ENCODE peak calls at places on chromosomes 4 and X, in nine cellular contexts. T is hepatocyte, Q is A673, Y is uterus, K is AG09309, B is tibial artery, D is MM.1S, P is OCI-LY7, H is heart right ventricle. E is an unnamed sample.

GRCh38 chrX:141176586-141177451 is at the start of gene LDOC1:
- DNase-seq in Q (no peak), P (no peak), Y (peak), K (peak), D (peak), B (peak), H (peak), T (peak), E (peak)

GRCh38 chrX:91435465-91435864 is 826 bp downstream of the PABPC5 start:
- DNase-seq in D (no peak), Q (no peak), K (no peak), P (no peak), B (no peak), T (peak), H (no peak), Y (no peak), E (no peak)

GRCh38 chr4:120130786-120131185 is 64.1 kb upstream of the MAD2L1 start:
- DNase-seq in T (no peak), D (no peak), K (no peak), B (no peak), Q (no peak), P (peak), Y (no peak), H (no peak), E (no peak)

GRCh38 chrX:28638775-28639174 is 51.5 kb downstream of the IL1RAPL1 start:
- DNase-seq in K (no peak), Q (no peak), T (no peak), B (no peak), H (no peak), P (no peak), D (no peak), Y (no peak), E (no peak)

GRCh38 chr4:23114538-23114937 is 421.8 kb downstream of the GBA3 start:
- DNase-seq in T (no peak), P (no peak), B (no peak), D (peak), Q (no peak), Y (no peak), H (no peak), K (no peak), E (no peak)

GRCh38 chr4:125750827-125751466 is 436.2 kb downstream of the FAT4 start:
- DNase-seq in T (peak), Q (peak), Y (peak), D (no peak), K (peak), B (no peak), H (peak), P (no peak), E (no peak)

GRCh38 chrX:48713847-48714246 is 17.3 kb downstream of the SUV39H1 start:
- DNase-seq in B (no peak), K (no peak), P (no peak), Q (no peak), Y (no peak), T (no peak), H (no peak), D (no peak), E (no peak)

GRCh38 chrX:154399527-154400368 is 1.6 kb downstream of the RPL10 start:
- DNase-seq in D (no peak), H (no peak), Y (no peak), T (no peak), Q (no peak), K (no peak), B (no peak), P (peak), E (no peak)

GRCh38 chr4:149980941-149981340 is 97.3 kb upstream of the DCLK2 start:
- DNase-seq in H (peak), D (peak), Y (peak), K (no peak), T (peak), B (peak), Q (peak), P (peak), E (no peak)

GRCh38 chrX:155028749-155029360 is 2.2 kb downstream of the FUNDC2 start:
- DNase-seq in P (no peak), K (no peak), B (no peak), H (no peak), Q (no peak), T (peak), D (no peak), Y (no peak), E (no peak)

GRCh38 chr4:2712261-2712842 is 43.8 kb downstream of the TNIP2 start:
- DNase-seq in Q (peak), H (no peak), D (no peak), T (no peak), K (no peak), P (peak), B (peak), Y (no peak), E (no peak)

GRCh38 chr4:88655226-88655625 is 42.4 kb downstream of the NAP1L5 start:
- DNase-seq in H (no peak), Q (no peak), B (no peak), P (no peak), T (no peak), Y (no peak), D (no peak), K (no peak), E (no peak)

GRCh38 chr4:5366421-5366820 is 315.1 kb downstream of the STK32B start:
- DNase-seq in Y (no peak), D (no peak), T (no peak), Q (peak), P (no peak), H (no peak), B (no peak), K (peak), E (no peak)

GRCh38 chrX:920234-920799 is 289.7 kb downstream of the SHOX start:
- DNase-seq in H (no peak), T (peak), Q (no peak), Y (no peak), B (peak), D (no peak), K (no peak), P (no peak), E (no peak)

GRCh38 chr4:7411896-7412585 is 22.7 kb downstream of the PSAPL1 start:
- DNase-seq in K (no peak), P (no peak), Q (no peak), D (no peak), T (no peak), B (peak), H (no peak), Y (no peak), E (peak)

GRCh38 chrX:153885968-153886903 is at the start of gene L1CAM:
- DNase-seq in K (no peak), Y (no peak), Q (no peak), B (no peak), H (no peak), T (no peak), D (no peak), P (no peak), E (no peak)

GRCh38 chr4:138090145-138090917 is 151.8 kb downstream of the SLC7A11 start:
- DNase-seq in Y (peak), T (peak), P (peak), B (no peak), D (peak), Q (peak), K (peak), H (peak), E (no peak)

GRCh38 chr4:109294006-109294405 is 8.5 kb downstream of the COL25A1 start:
- DNase-seq in K (no peak), B (no peak), Y (no peak), H (no peak), Q (peak), T (peak), P (peak), D (peak), E (no peak)

GRCh38 chr4:97656034-97656720 is 487.1 kb downstream of the STPG2 start:
- DNase-seq in D (no peak), H (no peak), Y (no peak), K (no peak), Q (no peak), B (no peak), P (no peak), T (peak), E (no peak)

GRCh38 chr4:184384810-184385557 is 89.4 kb downstream of the IRF2 start:
- DNase-seq in D (peak), H (no peak), P (peak), K (no peak), Y (no peak), T (no peak), B (no peak), Q (no peak), E (no peak)

GRCh38 chr4:173182403-173182802 is 13.8 kb downstream of the GALNT7 start:
- DNase-seq in H (no peak), P (no peak), K (peak), T (no peak), D (no peak), Q (no peak), Y (no peak), B (no peak), E (no peak)

GRCh38 chr4:23348789-23349498 is 540.9 kb downstream of the PPARGC1A start:
- DNase-seq in P (peak), D (peak), H (no peak), Q (no peak), Y (no peak), K (no peak), T (no peak), B (no peak), E (no peak)

GRCh38 chr4:28391877-28392276 is 1531.2 kb downstream of the STIM2 start:
- DNase-seq in Y (no peak), K (peak), B (no peak), T (no peak), H (no peak), Q (no peak), P (no peak), D (no peak), E (no peak)

GRCh38 chrX:87525771-87526229 is 8.2 kb downstream of the KLHL4 start:
- DNase-seq in T (peak), H (no peak), Y (no peak), D (no peak), Q (no peak), B (no peak), K (no peak), P (no peak), E (no peak)

GRCh38 chr4:1720163-1720983 is 750 bp downstream of the TMEM129 start:
- DNase-seq in Y (no peak), Q (no peak), H (no peak), K (no peak), D (peak), T (peak), B (no peak), P (peak), E (peak)

GRCh38 chr4:104896623-104897296 is 249.9 kb upstream of the TET2 start:
- DNase-seq in Y (peak), H (no peak), T (no peak), D (no peak), K (no peak), Q (no peak), B (no peak), P (no peak), E (no peak)

GRCh38 chr4:175542787-175543186 is 269.3 kb downstream of the GPM6A start:
- DNase-seq in P (no peak), T (no peak), B (no peak), H (no peak), D (no peak), Q (peak), K (no peak), Y (no peak), E (no peak)

GRCh38 chr4:144831971-144832370 is 186.0 kb downstream of the HHIP start:
- DNase-seq in P (no peak), Q (peak), T (no peak), D (peak), K (no peak), B (no peak), Y (no peak), H (no peak), E (no peak)

GRCh38 chr4:6361076-6361784 is 91.6 kb downstream of the WFS1 start:
- DNase-seq in Y (no peak), K (no peak), D (no peak), T (no peak), H (no peak), P (no peak), B (no peak), Q (no peak), E (no peak)

GRCh38 chrX:49270249-49270921 is 792 bp downstream of the PPP1R3F start:
- DNase-seq in D (no peak), P (no peak), Y (no peak), Q (no peak), K (no peak), H (no peak), B (no peak), T (no peak), E (peak)

GRCh38 chrX:107934262-107934661 is 47.9 kb downstream of the TEX13B start:
- DNase-seq in Q (no peak), H (no peak), D (no peak), Y (no peak), T (no peak), P (no peak), K (no peak), B (no peak), E (no peak)

GRCh38 chrX:107936434-107936730 is 45.8 kb downstream of the TEX13B start:
- DNase-seq in D (no peak), H (no peak), K (no peak), Q (no peak), P (no peak), Y (no peak), T (no peak), B (no peak), E (no peak)

GRCh38 chrX:107935200-107935599 is 47.0 kb downstream of the TEX13B start:
- DNase-seq in Y (no peak), Q (peak), K (no peak), B (no peak), H (no peak), T (no peak), D (no peak), P (no peak), E (no peak)

GRCh38 chrX:107940095-107940494 is 42.1 kb downstream of the TEX13B start:
- DNase-seq in B (no peak), K (no peak), P (no peak), Y (no peak), Q (no peak), T (peak), H (no peak), D (no peak), E (no peak)

GRCh38 chrX:107935664-107936433 is 46.3 kb downstream of the TEX13B start:
- DNase-seq in T (peak), Q (peak), Y (no peak), D (no peak), H (peak), K (no peak), P (no peak), B (no peak), E (no peak)
- H3K4me3 ChIP-seq in T (no peak), Q (no peak), Y (no peak), D (no peak), H (no peak), K (no peak), P (no peak), B (peak), E (no peak)

GRCh38 chr4:186570193-186570996 is 15.0 kb upstream of the MTNR1A start:
- DNase-seq in D (no peak), Y (no peak), Q (no peak), T (peak), H (no peak), B (no peak), P (no peak), K (peak), E (no peak)
- H3K4me3 ChIP-seq in D (no peak), Y (no peak), Q (no peak), T (no peak), H (peak), B (peak), P (no peak), K (peak), E (no peak)

GRCh38 chr4:112651641-112652040 is 14.7 kb downstream of the LARP7 start:
- DNase-seq in Q (no peak), D (no peak), T (no peak), B (no peak), Y (no peak), H (no peak), P (no peak), K (no peak), E (no peak)

GRCh38 chr4:112652216-112652615 is 15.3 kb downstream of the LARP7 start:
- DNase-seq in Y (no peak), K (no peak), B (no peak), T (no peak), P (no peak), Q (no peak), H (no peak), D (no peak), E (no peak)

GRCh38 chr4:112650332-112650731 is 13.4 kb downstream of the LARP7 start:
- DNase-seq in T (no peak), P (no peak), H (no peak), D (no peak), Y (no peak), B (no peak), Q (no peak), K (no peak), E (no peak)

GRCh38 chr4:112655270-112655669 is 18.3 kb downstream of the LARP7 start:
- DNase-seq in Y (no peak), K (no peak), B (no peak), D (no peak), P (no peak), H (no peak), Q (no peak), T (no peak), E (no peak)
- H3K4me3 ChIP-seq in Y (no peak), K (no peak), B (no peak), D (no peak), P (no peak), H (no peak), Q (no peak), T (no peak), E (no peak)

GRCh38 chr4:75771607-75772006 is 47.2 kb downstream of the USO1 start:
- DNase-seq in Y (no peak), T (no peak), K (no peak), H (no peak), B (no peak), D (no peak), P (no peak), Q (no peak), E (no peak)
- H3K4me3 ChIP-seq in Y (no peak), T (no peak), K (no peak), H (no peak), B (no peak), D (no peak), P (no peak), Q (no peak), E (no peak)

DNA sequence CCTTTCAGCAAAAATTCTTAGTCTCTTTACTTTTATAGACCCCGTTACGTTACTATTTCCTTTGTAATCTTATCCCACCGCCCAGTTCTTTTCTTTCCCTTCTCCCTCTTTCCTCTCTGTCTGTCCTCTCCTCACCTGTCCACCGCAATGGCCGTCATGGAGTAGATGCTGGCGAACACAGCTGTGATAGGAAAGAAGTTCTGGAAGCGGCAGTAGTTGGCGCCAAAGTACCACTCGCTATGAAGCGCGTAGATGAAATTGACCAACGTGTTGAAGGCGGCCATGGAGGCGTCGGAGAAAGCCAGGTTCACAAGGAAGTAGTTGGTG is 829 bp downstream of the TACR3 start:
- DNase-seq in Q (no peak), D (no peak), T (peak), H (no peak), K (no peak), B (no peak), P (no peak), Y (no peak), E (no peak)
- H3K4me3 ChIP-seq in Q (no peak), D (no peak), T (peak), H (no peak), K (no peak), B (no peak), P (no peak), Y (no peak), E (no peak)

GRCh38 chr4:163330828-163331628 is 1.4 kb downstream of the NPY1R start:
- DNase-seq in Q (peak), Y (no peak), D (no peak), K (no peak), H (no peak), B (peak), P (no peak), T (no peak), E (no peak)
- H3K4me3 ChIP-seq in Q (peak), Y (peak), D (peak), K (no peak), H (peak), B (peak), P (no peak), T (peak), E (peak)

DNA sequence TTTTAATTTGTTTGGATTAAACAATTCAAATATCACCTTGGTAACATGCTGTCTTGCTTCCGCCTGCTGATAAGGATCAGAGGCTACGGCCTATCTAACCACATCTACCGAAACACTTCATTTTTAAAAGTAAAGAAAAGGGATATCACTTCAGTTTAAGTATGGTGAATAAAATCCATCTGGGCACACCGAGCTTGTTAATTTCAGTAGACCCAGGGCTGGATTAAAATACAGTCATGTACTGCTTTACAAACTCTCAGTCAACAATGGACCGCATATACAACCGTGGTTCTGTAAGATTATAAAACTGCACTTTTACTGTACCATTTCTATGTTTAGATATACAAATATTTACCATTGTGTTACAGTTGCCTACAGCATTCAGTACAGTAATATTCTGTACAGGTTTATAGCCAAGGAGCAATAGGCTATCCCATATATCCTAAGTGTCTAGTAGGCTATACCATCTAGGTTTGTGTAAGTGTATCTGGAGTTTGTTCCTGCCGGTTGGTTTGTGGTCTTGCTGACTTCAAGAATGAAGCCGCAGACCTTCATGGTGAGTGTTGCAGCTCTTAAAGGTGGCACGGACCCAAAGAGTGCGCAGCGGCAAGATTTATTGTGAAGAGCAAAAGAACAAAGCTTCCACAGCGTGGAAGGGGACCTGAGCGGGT is 40.0 kb downstream of the SEPTIN11 start:
- DNase-seq in P (no peak), K (no peak), T (no peak), H (no peak), Q (no peak), B (no peak), Y (no peak), D (no peak), E (no peak)
- H3K4me3 ChIP-seq in P (no peak), K (no peak), T (no peak), H (no peak), Q (no peak), B (no peak), Y (no peak), D (no peak), E (no peak)

GRCh38 chr4:55157559-55158277 is 32.3 kb upstream of the KDR start:
- DNase-seq in T (no peak), D (no peak), K (no peak), B (no peak), Q (no peak), Y (no peak), H (no peak), P (no peak), E (peak)
- H3K4me3 ChIP-seq in T (no peak), D (no peak), K (no peak), B (peak), Q (no peak), Y (no peak), H (peak), P (no peak), E (no peak)

DNA sequence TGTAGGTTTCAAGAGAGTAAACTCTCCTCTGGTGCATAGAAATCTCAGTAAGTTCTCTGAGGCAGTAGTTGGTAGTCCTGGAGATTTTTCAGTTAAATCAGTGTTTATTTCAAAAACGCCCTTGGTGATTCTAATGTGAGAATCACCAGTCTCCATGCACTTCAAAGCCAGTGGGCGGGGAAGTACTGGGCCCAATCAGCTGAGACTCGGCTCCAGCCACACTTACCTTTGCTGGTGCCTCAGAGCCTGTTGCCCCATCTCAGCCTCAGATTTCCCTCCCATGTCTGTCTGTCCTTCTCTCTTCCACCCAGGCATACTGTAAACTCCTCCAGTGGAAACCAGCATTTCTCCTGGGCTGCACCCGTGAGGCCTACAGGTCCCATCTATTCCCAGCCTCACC is 7.4 kb upstream of the MGST2 start:
- DNase-seq in Q (no peak), Y (no peak), K (no peak), D (no peak), H (no peak), B (no peak), P (no peak), T (no peak), E (no peak)
- H3K4me3 ChIP-seq in Q (no peak), Y (no peak), K (no peak), D (no peak), H (no peak), B (no peak), P (no peak), T (no peak), E (no peak)